ENCODE peak calls at places on chromosomes 13 and 19, in six cellular contexts. C is heart right ventricle, V is upper lobe of right lung, G is heart left ventricle, M is astrocyte, Y is left ventricle myocardium inferior. X is an unnamed sample. For H3K27me3, the result is how much of the 10 kb centered on the place peaks cover.

GRCh38 chr19:42121666-42122069 is 10.6 kb downstream of the POU2F2 start:
- DNase-seq in C (peak), V (no peak), G (peak), M (peak), Y (peak), X (peak)

GRCh38 chr13:43905435-43906031 is 25.8 kb downstream of the LACC1 start:
- DNase-seq in C (peak), V (no peak), G (no peak), M (peak), Y (no peak), X (peak)

GRCh38 chr19:3981736-3982681 is 3.3 kb downstream of the EEF2 start:
- DNase-seq in C (no peak), V (no peak), G (no peak), M (no peak), Y (no peak), X (peak)

GRCh38 chr19:11505504-11506100 is at the start of gene ZNF653:
- DNase-seq in C (peak), V (peak), G (peak), M (peak), Y (peak), X (peak)

GRCh38 chr19:38024991-38025716 is 118.1 kb downstream of the SIPA1L3 start:
- DNase-seq in C (no peak), V (no peak), G (no peak), M (no peak), Y (no peak), X (peak)

GRCh38 chr13:98022210-98022609 is 68.7 kb downstream of the IPO5 start:
- DNase-seq in C (peak), V (no peak), G (no peak), M (peak), Y (no peak), X (no peak)

GRCh38 chr19:46862504-46862835 is 1.7 kb downstream of the ARHGAP35 start:
- DNase-seq in C (no peak), V (no peak), G (no peak), M (no peak), Y (no peak), X (no peak)

GRCh38 chr19:13363954-13364353 is 142.3 kb downstream of the CACNA1A start:
- DNase-seq in C (no peak), V (no peak), G (no peak), M (no peak), Y (no peak), X (peak)

GRCh38 chr19:54791476-54791875 is 11.9 kb upstream of the KIR2DL4 start:
- DNase-seq in C (no peak), V (no peak), G (no peak), M (no peak), Y (no peak), X (no peak)

GRCh38 chr13:110448230-110448629 is 113.3 kb downstream of the RAB20 start:
- DNase-seq in C (no peak), V (no peak), G (no peak), M (peak), Y (no peak), X (no peak)

GRCh38 chr19:29277107-29277506 is 64.2 kb upstream of the UQCRFS1 start:
- DNase-seq in C (peak), V (peak), G (no peak), M (no peak), Y (no peak), X (peak)

GRCh38 chr19:23409392-23410048 is 14.2 kb upstream of the ZNF91 start:
- DNase-seq in C (no peak), V (no peak), G (no peak), M (no peak), Y (no peak), X (peak)

GRCh38 chr13:31485183-31485582 is 254.1 kb upstream of the RXFP2 start:
- DNase-seq in C (no peak), V (no peak), G (no peak), M (no peak), Y (no peak), X (no peak)

GRCh38 chr13:104357174-104357573 is 1291.0 kb upstream of the SLC10A2 start:
- DNase-seq in C (no peak), V (no peak), G (no peak), M (peak), Y (no peak), X (no peak)

GRCh38 chr19:29378543-29379105 is 147.2 kb upstream of the VSTM2B start:
- DNase-seq in C (no peak), V (no peak), G (no peak), M (no peak), Y (no peak), X (peak)

GRCh38 chr19:54938906-54939305 is 8.4 kb downstream of the NLRP7 start:
- DNase-seq in C (no peak), V (no peak), G (no peak), M (no peak), Y (no peak), X (no peak)

GRCh38 chr19:16957151-16957662 is 68.4 kb downstream of the F2RL3 start:
- DNase-seq in C (no peak), V (peak), G (no peak), M (no peak), Y (no peak), X (no peak)

GRCh38 chr13:31105020-31105800 is 56.5 kb downstream of the HSPH1 start:
- DNase-seq in C (no peak), V (no peak), G (no peak), M (peak), Y (no peak), X (no peak)

GRCh38 chr13:61684976-61685682 is 269.5 kb upstream of the PCDH20 start:
- DNase-seq in C (no peak), V (no peak), G (no peak), M (no peak), Y (no peak), X (no peak)

GRCh38 chr19:566403-566802 is 6.0 kb upstream of the BSG start:
- DNase-seq in C (no peak), V (peak), G (no peak), M (no peak), Y (no peak), X (no peak)

GRCh38 chr19:28887920-28888618 is 324.9 kb downstream of the UQCRFS1 start:
- DNase-seq in C (no peak), V (no peak), G (peak), M (no peak), Y (no peak), X (no peak)

GRCh38 chr13:94344126-94344863 is 135.2 kb downstream of the DCT start:
- DNase-seq in C (no peak), V (no peak), G (no peak), M (peak), Y (no peak), X (peak)

GRCh38 chr19:10126213-10126639 is 6.5 kb upstream of the EIF3G start:
- DNase-seq in C (no peak), V (no peak), G (no peak), M (no peak), Y (no peak), X (no peak)

GRCh38 chr13:99895428-99895998 is 76.1 kb downstream of the ZIC5 start:
- DNase-seq in C (no peak), V (no peak), G (no peak), M (no peak), Y (no peak), X (peak)

GRCh38 chr13:85528578-85529215 is 270.5 kb downstream of the SLITRK6 start:
- DNase-seq in C (no peak), V (no peak), G (no peak), M (peak), Y (no peak), X (no peak)

GRCh38 chr19:8333771-8334457 is 9.1 kb downstream of the KANK3 start:
- DNase-seq in C (no peak), V (no peak), G (no peak), M (no peak), Y (no peak), X (peak)

GRCh38 chr13:48400820-48401219 is 12.1 kb downstream of the LPAR6 start:
- DNase-seq in C (no peak), V (no peak), G (no peak), M (peak), Y (no peak), X (no peak)

GRCh38 chr13:105144936-105145335 is 1390.5 kb downstream of the EFNB2 start:
- DNase-seq in C (no peak), V (no peak), G (no peak), M (no peak), Y (no peak), X (no peak)

GRCh38 chr13:76014618-76015315 is 378.6 kb downstream of the LMO7 start:
- DNase-seq in C (peak), V (no peak), G (no peak), M (peak), Y (no peak), X (no peak)

GRCh38 chr13:111005808-111006494 is 91.1 kb upstream of the ANKRD10 start:
- DNase-seq in C (peak), V (peak), G (peak), M (peak), Y (peak), X (no peak)

GRCh38 chr13:101554420-101555125 is 102.1 kb downstream of the ITGBL1 start:
- DNase-seq in C (no peak), V (no peak), G (no peak), M (no peak), Y (no peak), X (no peak)

GRCh38 chr19:33373701-33374405 is at the start of gene CEBPG:
- DNase-seq in C (peak), V (peak), G (peak), M (peak), Y (peak), X (peak)

GRCh38 chr19:39915101-39915847 is 19.2 kb downstream of the FCGBP start:
- DNase-seq in C (no peak), V (peak), G (no peak), M (no peak), Y (no peak), X (peak)

GRCh38 chr19:2733930-2734588 is 5.8 kb downstream of the SLC39A3 start:
- DNase-seq in C (no peak), V (no peak), G (no peak), M (no peak), Y (no peak), X (peak)

GRCh38 chr13:32409561-32410440 is 18.1 kb downstream of the N4BP2L1 start:
- DNase-seq in C (peak), V (no peak), G (no peak), M (peak), Y (peak), X (peak)

GRCh38 chr19:7815325-7815724 is 14.7 kb upstream of the EVI5L start:
- DNase-seq in C (no peak), V (no peak), G (no peak), M (no peak), Y (no peak), X (no peak)

GRCh38 chr19:40006273-40006691 is 9.4 kb downstream of the ZNF546 start:
- DNase-seq in C (peak), V (no peak), G (no peak), M (peak), Y (no peak), X (no peak)

DNA sequence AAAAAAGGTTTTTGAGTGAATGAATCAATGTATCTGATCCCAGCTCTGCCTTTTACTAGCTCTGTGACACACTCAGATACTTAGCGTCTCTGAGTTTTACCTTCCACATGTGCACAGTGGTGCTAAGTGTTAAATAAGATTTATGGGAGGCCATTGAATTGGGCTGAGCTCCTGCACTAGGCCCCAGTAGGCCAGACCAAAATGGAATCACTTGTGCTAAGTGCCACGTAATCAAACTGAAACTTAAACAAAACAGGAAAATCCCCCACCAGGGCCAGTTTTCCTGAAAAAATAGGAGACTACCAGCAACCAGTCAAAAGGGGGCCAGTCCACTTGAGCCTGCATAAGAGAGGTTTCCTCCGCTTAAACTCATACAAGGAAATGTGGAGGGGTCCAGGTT is 40.9 kb downstream of the GJA3 start:
- DNase-seq in C (no peak), V (no peak), G (no peak), M (no peak), Y (no peak), X (no peak)
- H3K4me3 ChIP-seq in C (no peak), V (no peak), G (peak), M (no peak), Y (no peak), X (no peak)

GRCh38 chr19:1676351-1677266 is 24.2 kb upstream of the TCF3 start:
- DNase-seq in C (no peak), V (no peak), G (peak), M (no peak), Y (no peak), X (peak)
- H3K27me3 ChIP-seq in C (half or more), V (half or more), G (under half), M (under half), Y (half or more), X (half or more)

GRCh38 chr19:18391509-18392075 is 5.6 kb downstream of the GDF15 start:
- DNase-seq in C (no peak), V (no peak), G (no peak), M (no peak), Y (no peak), X (peak)
- H3K4me3 ChIP-seq in C (no peak), V (no peak), G (no peak), M (no peak), Y (no peak), X (no peak)

GRCh38 chr13:93283255-93283654 is 56.6 kb downstream of the GPC6 start:
- DNase-seq in C (no peak), V (no peak), G (no peak), M (no peak), Y (no peak), X (no peak)
- H3K27me3 ChIP-seq in C (under half), V (under half), G (under half), M (under half), Y (under half), X (under half)

GRCh38 chr19:56142087-56142787 is 1.1 kb downstream of the ZNF444 start:
- DNase-seq in C (no peak), V (peak), G (no peak), M (no peak), Y (no peak), X (no peak)
- H3K4me3 ChIP-seq in C (peak), V (peak), G (peak), M (peak), Y (peak), X (peak)

X was measured in H7.